ENCODE peak calls at places on chromosome 12, in four cellular contexts. P is A549, Q is adrenal gland, I is uterus. X is an unnamed sample.

GRCh38 chr12:87820524-87821194 is 208.5 kb downstream of the C12orf50 start:
- DNase-seq in P (no peak), Q (no peak), I (no peak), X (no peak)

GRCh38 chr12:51025182-51025747 is 919 bp downstream of the SLC11A2 start:
- DNase-seq in P (no peak), Q (no peak), I (no peak), X (no peak)

GRCh38 chr12:100375023-100375737 is 18.3 kb downstream of the SLC17A8 start:
- DNase-seq in P (no peak), Q (peak), I (peak), X (peak)

GRCh38 chr12:45725631-45726593 is 3.6 kb upstream of the ARID2 start:
- DNase-seq in P (peak), Q (peak), I (no peak), X (no peak)

GRCh38 chr12:25058619-25059018 is 109.7 kb upstream of the BCAT1 start:
- DNase-seq in P (no peak), Q (no peak), I (no peak), X (no peak)

GRCh38 chr12:119592232-119592631 is 1.3 kb upstream of the TMEM233 start:
- DNase-seq in P (no peak), Q (no peak), I (no peak), X (no peak)

GRCh38 chr12:20426191-20426590 is 57.9 kb downstream of the PDE3A start:
- DNase-seq in P (no peak), Q (no peak), I (peak), X (no peak)

GRCh38 chr12:7497661-7498060 is 5.9 kb downstream of the CD163 start:
- DNase-seq in P (no peak), Q (no peak), I (no peak), X (no peak)

DNA sequence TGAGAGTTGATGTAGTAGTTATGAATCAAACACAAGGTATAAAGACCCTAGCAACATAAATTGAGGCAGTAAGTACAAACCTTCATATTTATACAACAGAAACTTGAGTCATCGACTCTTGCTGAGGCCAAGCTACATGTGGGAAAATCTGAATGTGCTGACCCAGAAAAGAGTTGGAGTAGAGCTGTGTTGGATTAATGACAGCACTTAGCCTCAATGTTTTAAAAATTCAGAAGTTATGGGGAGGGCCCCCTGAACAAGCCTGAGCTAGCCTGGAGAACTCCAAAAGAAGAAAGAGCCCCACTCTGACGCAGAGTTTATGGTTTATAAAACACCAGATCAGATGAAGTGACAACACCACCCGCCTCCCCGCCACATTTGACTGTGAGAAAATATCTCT is 100.0 kb downstream of the DUSP6 start:
- DNase-seq in P (no peak), Q (no peak), I (no peak), X (no peak)
- TF ChIP-seq POLR2A in P (no peak), Q (no peak), I (no peak), X (no peak)

DNA sequence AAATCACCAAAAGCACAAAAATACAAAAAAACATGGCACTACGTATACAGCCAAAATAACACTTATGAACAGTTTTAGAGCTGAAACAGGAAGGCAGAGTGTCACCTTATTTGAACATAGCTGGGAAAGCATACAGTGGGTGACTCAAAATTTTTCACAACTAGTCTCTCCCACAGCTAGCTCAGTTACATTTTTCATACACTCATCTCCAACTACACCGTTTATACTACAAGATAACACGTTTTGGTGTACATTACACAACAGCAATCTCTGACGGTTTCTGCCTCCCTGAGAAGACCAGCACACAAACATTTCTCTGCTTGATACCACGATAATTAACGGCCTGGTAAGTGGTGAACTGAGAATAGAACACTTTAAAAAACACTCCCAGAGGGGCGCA is 2.8 kb downstream of the RAD52 start:
- DNase-seq in P (no peak), Q (no peak), I (no peak), X (no peak)
- H3K27ac ChIP-seq in P (no peak), Q (no peak), I (no peak), X (no peak)

DNA sequence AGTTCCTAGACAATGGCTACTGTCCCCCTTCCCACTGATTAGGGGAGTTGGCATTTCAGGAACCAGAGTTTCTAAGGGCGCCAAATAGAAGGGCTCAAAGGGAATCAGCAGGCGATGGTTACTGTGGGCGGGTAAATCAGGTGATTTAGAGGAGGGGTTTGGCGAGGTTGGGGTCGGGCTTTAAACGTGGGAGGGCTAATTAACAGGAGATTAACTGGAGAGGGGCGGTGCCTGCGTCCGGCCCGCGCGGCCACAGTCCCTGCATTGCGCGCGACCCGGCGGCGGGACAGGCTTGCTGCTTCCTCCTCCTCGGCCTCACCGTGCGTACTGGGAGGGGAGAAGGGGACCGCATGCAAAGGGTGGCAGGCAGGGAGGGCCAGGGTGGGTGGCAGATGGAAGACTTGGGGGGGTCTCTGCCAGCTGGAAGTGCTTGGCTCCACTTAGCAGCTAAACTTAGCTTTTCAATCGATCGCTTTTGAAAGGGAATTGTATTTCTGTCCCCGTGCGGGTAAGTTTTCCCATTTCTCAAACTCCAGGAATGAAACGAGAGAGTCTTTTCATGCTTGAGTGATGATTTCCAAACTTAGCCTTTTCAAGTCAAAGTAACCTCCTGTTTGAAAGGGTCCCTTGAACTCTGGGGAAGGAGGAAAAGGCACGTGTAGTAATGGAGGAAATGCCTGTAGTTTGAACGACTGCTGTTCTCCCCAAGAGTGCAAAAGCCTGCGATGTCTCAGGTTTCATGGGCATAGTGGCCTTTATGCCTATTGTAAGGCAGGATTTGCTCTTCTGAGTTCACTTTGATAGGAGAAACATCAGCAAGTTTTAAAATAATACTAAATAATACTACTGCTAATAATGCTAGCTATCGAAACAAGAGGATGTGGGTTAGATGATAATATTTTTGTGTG is at the start of gene MGST1:
- DNase-seq in P (peak), Q (peak), I (peak), X (peak)
- TF ChIP-seq POLR2A in P (peak), Q (peak), I (no peak), X (peak)

GRCh38 chr12:54010053-54010971 is 1.5 kb downstream of the HOXC8 start:
- DNase-seq in P (no peak), Q (no peak), I (no peak), X (no peak)
- H3K27ac ChIP-seq in P (peak), Q (no peak), I (no peak), X (peak)

DNA sequence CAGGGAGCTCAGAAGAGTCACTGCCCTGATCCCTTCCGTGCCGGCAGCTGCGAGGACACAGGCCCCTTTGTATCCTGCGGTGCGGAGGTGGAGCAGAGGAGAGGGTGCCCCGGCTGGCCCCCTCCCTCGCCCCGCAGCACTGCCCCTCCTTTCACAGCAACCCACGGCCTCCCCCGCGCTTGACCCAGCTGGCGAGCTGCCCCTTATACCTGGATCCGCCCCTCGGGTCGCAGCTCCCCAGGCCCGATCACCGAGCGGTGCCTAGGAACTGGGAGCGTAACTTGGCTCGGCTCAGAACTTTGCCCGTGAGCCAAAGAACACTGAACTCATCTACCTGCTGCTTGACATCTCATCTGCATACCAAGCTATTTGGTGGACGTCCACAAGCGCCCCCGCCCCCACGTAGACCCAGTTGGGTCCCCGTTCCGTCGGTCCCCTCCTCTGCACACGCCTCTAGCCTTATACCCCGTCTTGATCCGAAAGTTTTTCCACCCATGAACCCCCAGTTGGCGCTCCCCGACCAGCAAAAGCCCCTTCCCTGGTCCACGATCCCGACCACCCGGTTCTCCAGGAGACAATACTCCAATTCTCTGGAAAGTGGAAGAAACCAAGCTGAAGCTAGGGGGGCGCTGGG is 697 bp upstream of the DNAJC14 start:
- DNase-seq in P (peak), Q (peak), I (peak), X (no peak)
- TF ChIP-seq POLR2A in P (peak), Q (no peak), I (no peak), X (peak)

GRCh38 chr12:89345830-89346740 is 6.2 kb downstream of the DUSP6 start:
- DNase-seq in P (no peak), Q (peak), I (no peak), X (peak)
- H3K27ac ChIP-seq in P (no peak), Q (no peak), I (peak), X (no peak)

GRCh38 chr12:41188841-41189394 is 798 bp downstream of the PDZRN4 start:
- DNase-seq in P (no peak), Q (no peak), I (no peak), X (no peak)

GRCh38 chr12:41190360-41190759 is 2.2 kb downstream of the PDZRN4 start:
- DNase-seq in P (peak), Q (no peak), I (no peak), X (no peak)

GRCh38 chr12:41188058-41188840 is at the start of gene PDZRN4:
- DNase-seq in P (no peak), Q (peak), I (no peak), X (no peak)

GRCh38 chr12:41185946-41186345 is 2.2 kb upstream of the PDZRN4 start:
- DNase-seq in P (no peak), Q (no peak), I (no peak), X (no peak)

DNA sequence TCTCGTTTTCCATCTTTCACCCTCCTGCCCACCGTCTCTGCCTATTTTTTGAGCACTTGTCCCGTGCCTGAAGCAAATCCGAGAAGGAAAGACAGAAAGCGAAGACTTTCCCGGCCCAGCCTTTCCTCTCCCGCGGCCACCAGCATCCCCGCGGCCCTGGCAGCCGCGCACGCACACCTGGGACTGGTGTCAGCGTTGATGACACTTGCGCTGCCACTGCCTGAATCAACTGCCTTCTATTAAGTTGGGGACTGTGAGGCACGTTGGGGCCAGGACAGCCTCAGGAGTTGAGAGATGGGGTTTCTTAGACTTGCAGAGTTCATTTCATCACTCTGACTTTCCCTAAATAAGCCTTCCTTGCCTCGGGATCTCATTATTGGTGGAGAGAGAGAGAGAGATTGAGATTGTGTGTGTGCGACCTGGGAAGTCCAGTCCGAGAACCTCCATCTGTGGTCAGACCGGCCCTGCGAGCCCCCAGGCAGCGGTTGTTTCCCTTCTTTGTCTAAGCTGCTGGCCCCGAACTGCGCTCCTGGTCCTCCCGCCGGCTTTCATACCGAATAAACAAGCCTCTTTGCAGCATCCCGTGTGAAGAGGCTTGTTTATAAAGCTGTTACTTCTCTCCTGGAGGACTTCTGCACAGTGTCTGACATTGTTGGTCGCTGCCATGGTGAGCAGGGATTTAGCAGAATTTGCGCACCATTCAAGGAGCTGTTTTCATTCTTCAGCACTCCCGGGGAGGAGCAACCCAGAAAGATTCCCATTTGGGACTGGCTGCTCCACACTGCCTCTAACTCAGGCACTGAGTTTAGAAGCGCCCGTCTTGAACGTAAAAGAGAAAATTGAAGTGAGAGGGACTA is 1.5 kb downstream of the PDZRN4 start:
- DNase-seq in P (no peak), Q (no peak), I (no peak), X (no peak)
- TF ChIP-seq POLR2A in P (no peak), Q (no peak), I (no peak), X (no peak)

GRCh38 chr12:115440438-115440837 is 756.5 kb upstream of the TBX3 start:
- DNase-seq in P (peak), Q (peak), I (no peak), X (no peak)
- H3K27ac ChIP-seq in P (no peak), Q (no peak), I (no peak), X (no peak)